ENCODE peak calls at places on chromosomes 5 and 9, in eight cellular contexts. G is brain microvascular endothelial cell; A is AG04450; D is sigmoid colon; E is SK-N-SH; R is WERI-Rb-1; F is Jurkat, Clone E6-1; Q is right cardiac atrium. T is an unnamed sample.

GRCh38 chr5:150410524-150411244 is 2.0 kb downstream of the CD74 start:
- DNase-seq in G (peak), D (peak), A (peak), E (peak), Q (peak), R (peak), F (peak), T (peak)

GRCh38 chr9:68507098-68507795 is 33.4 kb downstream of the TMEM252 start:
- DNase-seq in R (no peak), A (no peak), Q (no peak), G (no peak), D (no peak), F (peak), E (peak), T (no peak)

GRCh38 chr9:87824886-87825285 is 57.8 kb upstream of the SPATA31E1 start:
- DNase-seq in A (no peak), R (no peak), F (no peak), E (no peak), G (no peak), D (no peak), Q (no peak), T (no peak)

GRCh38 chr5:54881286-54882005 is 103.9 kb downstream of the ESM1 start:
- DNase-seq in D (no peak), G (no peak), F (no peak), E (no peak), R (no peak), Q (no peak), A (no peak), T (no peak)

GRCh38 chr9:33813712-33814641 is 3.0 kb upstream of the UBE2R2 start:
- DNase-seq in F (peak), A (no peak), Q (no peak), R (no peak), G (peak), D (no peak), E (peak), T (no peak)

GRCh38 chr9:38368731-38369130 is 23.8 kb upstream of the ALDH1B1 start:
- DNase-seq in Q (no peak), G (no peak), D (no peak), E (no peak), F (no peak), R (no peak), A (no peak), T (no peak)

GRCh38 chr5:9054821-9055589 is 490.9 kb downstream of the SEMA5A start:
- DNase-seq in F (no peak), R (no peak), A (no peak), Q (no peak), G (no peak), E (no peak), D (no peak), T (no peak)

GRCh38 chr5:159393854-159394274 is 63.6 kb upstream of the IL12B start:
- DNase-seq in G (no peak), D (no peak), F (peak), R (peak), E (no peak), A (no peak), Q (no peak), T (no peak)

GRCh38 chr5:160930361-160930760 is 78.3 kb upstream of the ATP10B start:
- DNase-seq in F (no peak), G (no peak), D (no peak), R (no peak), Q (no peak), E (no peak), A (no peak), T (no peak)

GRCh38 chr5:116359575-116359974 is 215.0 kb downstream of the SEMA6A start:
- DNase-seq in G (no peak), R (no peak), A (no peak), Q (no peak), F (no peak), D (no peak), E (no peak), T (no peak)

GRCh38 chr9:6000955-6001354 is 14.5 kb downstream of the RANBP6 start:
- DNase-seq in E (no peak), A (no peak), Q (no peak), R (no peak), G (no peak), D (no peak), F (no peak), T (no peak)

DNA sequence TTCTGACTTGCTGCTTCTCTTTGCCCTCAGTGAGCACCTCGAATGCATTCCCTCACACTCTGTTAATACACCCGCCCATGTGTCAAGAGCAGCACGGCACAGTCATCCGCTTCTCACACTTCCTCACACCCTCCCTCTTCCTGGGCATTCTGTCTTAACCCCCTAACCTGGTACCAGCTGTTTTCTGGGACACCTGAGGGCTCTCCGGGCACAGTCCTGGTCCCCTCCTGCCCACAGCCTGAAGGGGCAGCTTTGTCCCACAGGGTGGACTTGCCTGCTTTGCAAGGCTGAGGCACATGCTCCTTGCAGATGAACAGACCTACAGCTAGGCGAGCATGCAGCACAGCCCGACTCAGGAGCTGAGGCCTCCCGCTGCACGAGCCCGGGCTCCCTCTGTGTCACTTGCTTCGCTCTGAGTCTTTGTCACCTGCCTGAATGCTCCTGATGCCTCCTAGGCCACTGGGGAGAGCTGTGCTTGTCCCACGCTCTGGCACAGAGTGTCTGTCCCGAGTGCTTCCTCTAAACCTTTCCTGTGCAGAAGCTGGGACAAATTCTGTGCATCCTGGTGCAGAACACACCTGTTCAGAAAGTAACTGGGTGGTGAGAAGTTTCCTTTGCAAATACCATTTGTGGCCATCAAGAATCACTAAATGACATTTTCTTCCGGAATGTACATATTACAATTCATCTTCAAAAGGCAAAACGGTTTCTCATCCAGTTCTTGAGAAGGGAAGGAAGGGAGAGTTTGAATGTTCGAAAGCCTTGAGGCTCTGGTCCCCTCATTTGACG is 47.8 kb downstream of the AHRR start:
- DNase-seq in R (no peak), E (no peak), G (no peak), D (peak), Q (no peak), F (no peak), A (no peak), T (no peak)
- H3K4me3 ChIP-seq in R (no peak), E (no peak), G (no peak), D (no peak), Q (no peak), F (no peak), A (no peak), T (no peak)

GRCh38 chr5:40486437-40487270 is 193.1 kb upstream of the PTGER4 start:
- DNase-seq in F (peak), Q (no peak), E (no peak), A (no peak), G (no peak), D (no peak), R (no peak), T (no peak)
- H3K4me3 ChIP-seq in F (no peak), Q (no peak), E (no peak), A (no peak), G (no peak), D (no peak), R (no peak), T (no peak)

DNA sequence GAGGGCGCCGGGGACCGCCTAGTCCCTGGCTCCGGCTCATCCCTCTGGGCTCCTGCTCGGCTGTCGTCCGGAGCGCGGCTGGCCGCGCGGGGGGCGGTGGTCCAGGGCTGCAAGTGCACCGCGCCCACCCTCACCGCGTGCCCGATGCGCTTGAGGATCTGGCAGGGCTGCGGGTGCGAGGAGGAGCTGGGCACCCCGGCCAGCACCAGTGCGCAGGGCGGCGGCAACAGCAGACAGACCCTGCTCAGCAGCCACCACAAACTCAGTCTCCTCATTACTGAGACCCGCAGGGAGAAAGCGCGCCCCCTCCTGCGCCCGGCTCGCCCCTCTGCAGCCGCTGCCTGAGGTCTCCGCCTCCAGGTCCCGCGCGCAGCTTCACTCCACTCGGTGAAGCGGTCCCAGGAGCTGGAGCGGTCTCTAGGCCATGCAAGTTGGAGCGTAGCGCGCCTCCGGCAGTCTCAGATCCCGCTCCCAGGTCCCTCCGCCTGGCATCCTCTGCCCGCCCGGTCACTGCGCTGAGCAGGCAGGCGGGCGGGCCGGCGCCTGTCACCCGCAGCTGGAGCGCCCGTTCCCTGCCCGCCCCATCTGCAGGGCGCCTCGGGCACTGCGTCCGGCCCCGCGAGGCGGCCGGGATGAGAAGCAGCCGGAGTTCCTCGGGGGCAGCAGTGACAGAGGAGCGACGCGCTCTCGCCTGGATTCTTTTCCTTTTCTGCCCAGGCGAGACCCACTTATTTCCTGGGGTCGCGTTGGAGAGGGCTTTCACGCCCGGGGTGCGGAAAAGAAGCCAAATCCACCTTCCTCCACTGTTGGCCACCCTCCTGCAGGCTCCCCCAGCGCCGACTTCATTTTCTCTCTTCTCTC is 512 bp downstream of the GRIN3A start:
- DNase-seq in A (no peak), G (no peak), E (peak), Q (no peak), R (peak), D (no peak), F (no peak), T (peak)
- H3K4me3 ChIP-seq in A (no peak), G (peak), E (no peak), Q (peak), R (peak), D (peak), F (no peak), T (peak)

GRCh38 chr5:146789712-146790660 is 88.6 kb downstream of the PPP2R2B start:
- DNase-seq in R (no peak), Q (no peak), E (no peak), A (no peak), G (no peak), D (no peak), F (no peak), T (no peak)

GRCh38 chr5:146793709-146794108 is 84.8 kb downstream of the PPP2R2B start:
- DNase-seq in G (no peak), F (no peak), R (no peak), A (no peak), Q (no peak), D (no peak), E (no peak), T (no peak)

GRCh38 chr5:146794326-146795029 is 84.1 kb downstream of the PPP2R2B start:
- DNase-seq in D (no peak), R (no peak), Q (no peak), G (no peak), E (no peak), A (no peak), F (no peak), T (no peak)

GRCh38 chr5:146785065-146785464 is 93.5 kb downstream of the PPP2R2B start:
- DNase-seq in G (no peak), Q (no peak), R (no peak), D (no peak), E (no peak), F (no peak), A (no peak), T (no peak)

DNA sequence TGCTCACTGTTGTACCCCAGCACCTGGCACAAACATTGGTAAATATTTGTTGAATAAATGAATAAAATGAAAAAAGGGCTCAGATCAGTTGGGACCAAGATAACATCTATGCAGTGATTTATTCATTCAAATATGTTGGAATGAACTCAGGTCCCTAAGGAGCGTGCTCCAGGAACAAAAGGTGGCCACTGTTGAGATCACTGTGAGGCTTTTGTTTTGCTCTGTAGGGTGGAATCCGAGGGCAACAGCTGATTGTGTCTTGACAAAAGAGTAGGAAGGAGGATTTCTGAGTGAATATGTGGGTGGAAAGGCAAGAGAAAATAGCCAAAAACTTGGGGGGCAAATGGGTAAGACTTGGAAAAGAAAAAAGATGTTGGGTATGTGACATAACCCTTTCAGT is 89.6 kb downstream of the PPP2R2B start:
- DNase-seq in A (no peak), G (no peak), Q (no peak), E (no peak), D (no peak), F (no peak), R (no peak), T (no peak)
- H3K4me3 ChIP-seq in A (no peak), G (no peak), Q (no peak), E (no peak), D (no peak), F (no peak), R (no peak), T (no peak)

GRCh38 chr9:114775121-114775520 is 30.7 kb downstream of the TNFSF15 start:
- DNase-seq in A (no peak), D (no peak), R (no peak), Q (no peak), F (no peak), G (no peak), E (no peak), T (no peak)
- H3K4me3 ChIP-seq in A (no peak), D (no peak), R (no peak), Q (no peak), F (no peak), G (no peak), E (no peak), T (no peak)

DNA sequence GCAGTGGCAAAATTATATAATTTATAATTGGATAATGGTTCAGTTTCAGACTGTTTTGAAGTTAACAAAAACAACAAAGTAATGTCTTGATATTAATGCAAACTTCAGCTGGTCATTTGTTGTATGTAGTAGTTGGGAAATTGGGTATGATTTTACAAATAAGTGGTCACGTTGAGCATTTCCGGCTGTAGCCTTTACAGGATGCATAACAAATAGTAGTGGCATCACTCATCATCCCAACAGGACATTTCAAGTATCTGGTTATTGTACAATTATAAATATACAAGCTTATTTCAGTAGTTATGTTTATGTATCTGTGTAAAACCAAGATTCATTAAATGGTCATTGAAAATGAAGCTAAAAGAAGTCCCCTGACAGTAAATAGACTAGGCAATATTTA is 72.9 kb downstream of the SMIM15 start:
- DNase-seq in Q (no peak), A (no peak), F (no peak), D (no peak), R (no peak), G (no peak), E (no peak), T (no peak)
- H3K4me3 ChIP-seq in Q (no peak), A (no peak), F (no peak), D (no peak), R (no peak), G (no peak), E (no peak), T (no peak)

GRCh38 chr5:173575985-173576384 is 40.5 kb downstream of the BOD1 start:
- DNase-seq in D (no peak), E (no peak), R (no peak), Q (no peak), F (no peak), A (no peak), G (no peak), T (no peak)

GRCh38 chr5:173570321-173571090 is 45.9 kb downstream of the BOD1 start:
- DNase-seq in G (no peak), R (no peak), A (no peak), Q (no peak), D (peak), F (no peak), E (no peak), T (no peak)

GRCh38 chr5:173572431-173573125 is 43.9 kb downstream of the BOD1 start:
- DNase-seq in D (peak), R (no peak), G (no peak), A (no peak), E (peak), F (no peak), Q (no peak), T (no peak)

GRCh38 chr5:173574983-173575382 is 41.5 kb downstream of the BOD1 start:
- DNase-seq in F (no peak), A (no peak), E (no peak), R (no peak), G (no peak), Q (no peak), D (no peak), T (no peak)

GRCh38 chr5:173573126-173573960 is 43.1 kb downstream of the BOD1 start:
- DNase-seq in Q (peak), F (peak), A (no peak), G (peak), D (peak), R (peak), E (peak), T (peak)
- H3K4me3 ChIP-seq in Q (no peak), F (no peak), A (no peak), G (peak), D (no peak), R (no peak), E (peak), T (no peak)

T was measured in BE2C.